ENCODE peak calls at places on chromosomes 4 and X, in six cellular contexts. U is adipocyte; W is GM04504; Q is transverse colon; G is stimulated activated CD8-positive, alpha-beta memory T cell treated with anti-CD3 and anti-CD28 coated beads, Interleukin-15, amount 100 ng/mL, for 1 hour; S is DMS79. E is an unnamed sample.

GRCh38 chr4:127006509-127006908 is 626.2 kb upstream of the INTU start:
- DNase-seq in S (no peak), U (peak), Q (no peak), G (no peak), W (no peak), E (no peak)

GRCh38 chr4:152606800-152607577 is 71.1 kb upstream of the FBXW7 start:
- DNase-seq in G (no peak), W (no peak), Q (no peak), S (peak), U (no peak), E (no peak)

GRCh38 chr4:36316544-36317082 is 35.2 kb downstream of the DTHD1 start:
- DNase-seq in G (no peak), S (no peak), Q (no peak), W (no peak), U (no peak), E (no peak)

GRCh38 chrX:103831803-103832544 is at the start of gene RAB9B:
- DNase-seq in Q (peak), S (peak), G (peak), U (peak), W (no peak), E (no peak)

GRCh38 chrX:22109442-22109841 is 77.3 kb downstream of the PHEX start:
- DNase-seq in W (peak), G (no peak), U (no peak), S (no peak), Q (no peak), E (no peak)

GRCh38 chr4:13642163-13642562 is 14.6 kb upstream of the BOD1L1 start:
- DNase-seq in U (peak), Q (no peak), S (no peak), G (no peak), W (no peak), E (peak)

GRCh38 chr4:88335092-88335665 is 43.5 kb upstream of the HERC6 start:
- DNase-seq in W (no peak), Q (no peak), U (no peak), G (no peak), S (no peak), E (peak)

GRCh38 chrX:39905475-39905889 is 192.3 kb downstream of the BCOR start:
- DNase-seq in W (no peak), G (no peak), S (no peak), U (no peak), Q (peak), E (no peak)

GRCh38 chr4:2837904-2838496 is 5.6 kb upstream of the ADD1 start:
- DNase-seq in G (peak), U (peak), S (no peak), W (no peak), Q (peak), E (no peak)

GRCh38 chr4:169315530-169316306 is 45.0 kb upstream of the SH3RF1 start:
- DNase-seq in U (peak), G (no peak), W (no peak), Q (peak), S (peak), E (peak)

GRCh38 chrX:109890910-109891502 is 111.9 kb upstream of the TMEM164 start:
- DNase-seq in G (peak), U (peak), W (no peak), Q (peak), S (no peak), E (no peak)

GRCh38 chr4:8221476-8221875 is 22.4 kb downstream of the SH3TC1 start:
- DNase-seq in W (peak), S (no peak), Q (no peak), U (peak), G (no peak), E (peak)

GRCh38 chr4:5705672-5706310 is 2.6 kb downstream of the EVC2 start:
- DNase-seq in U (no peak), Q (no peak), G (no peak), W (no peak), S (no peak), E (no peak)

GRCh38 chrX:6053126-6053625 is 175.5 kb downstream of the NLGN4X start:
- DNase-seq in W (no peak), G (no peak), U (no peak), S (peak), Q (no peak), E (no peak)

GRCh38 chrX:9466115-9466495 is 1.2 kb downstream of the TBL1X start:
- DNase-seq in G (no peak), S (no peak), Q (peak), W (no peak), U (peak), E (no peak)

GRCh38 chr4:125243835-125244397 is 70.8 kb upstream of the FAT4 start:
- DNase-seq in G (no peak), U (peak), Q (no peak), S (no peak), W (no peak), E (no peak)

GRCh38 chrX:107747596-107748161 is 27.9 kb downstream of the TSC22D3 start:
- DNase-seq in Q (peak), U (peak), W (no peak), S (peak), G (no peak), E (no peak)

GRCh38 chrX:41118156-41118555 is 32.9 kb downstream of the USP9X start:
- DNase-seq in S (no peak), G (no peak), Q (no peak), U (no peak), W (no peak), E (no peak)

GRCh38 chr4:145703850-145704528 is 24.0 kb downstream of the C4orf51 start:
- DNase-seq in S (no peak), W (no peak), G (no peak), Q (no peak), U (no peak), E (no peak)

GRCh38 chr4:63922146-63922545 is 487.1 kb downstream of the TECRL start:
- DNase-seq in U (no peak), Q (no peak), S (no peak), G (no peak), W (no peak), E (no peak)

GRCh38 chrX:129876734-129877395 is 29.1 kb upstream of the UTP14A start:
- DNase-seq in G (no peak), U (peak), Q (no peak), W (peak), S (peak), E (peak)

GRCh38 chr4:52051615-52052474 is 741 bp downstream of the SPATA18 start:
- DNase-seq in W (peak), G (no peak), U (peak), S (no peak), Q (peak), E (peak)

GRCh38 chrX:8653956-8654355 is 78.0 kb downstream of the ANOS1 start:
- DNase-seq in S (no peak), G (no peak), W (no peak), U (no peak), Q (no peak), E (no peak)

GRCh38 chr4:17895481-17895880 is 84.7 kb downstream of the NCAPG start:
- DNase-seq in G (no peak), Q (no peak), W (no peak), S (no peak), U (no peak), E (no peak)

GRCh38 chr4:140070369-140070768 is 83.6 kb downstream of the MAML3 start:
- DNase-seq in W (no peak), S (no peak), Q (no peak), G (no peak), U (no peak), E (no peak)

GRCh38 chr4:1356181-1356998 is 9.4 kb downstream of the UVSSA start:
- DNase-seq in G (peak), W (no peak), U (peak), S (no peak), Q (peak), E (no peak)

GRCh38 chr4:133802741-133803140 is 398.8 kb downstream of the PABPC4L start:
- DNase-seq in W (no peak), S (no peak), G (no peak), U (peak), Q (no peak), E (peak)

GRCh38 chr4:48017108-48017527 is 546 bp downstream of the NIPAL1 start:
- DNase-seq in S (no peak), G (no peak), U (peak), Q (peak), W (no peak), E (peak)

GRCh38 chr4:181006509-181007290 is 1236.5 kb upstream of the TENM3 start:
- DNase-seq in G (no peak), S (no peak), W (no peak), Q (no peak), U (peak), E (no peak)